ENCODE peak calls at places on chromosomes 7 and 10, in seven cellular contexts. V, S, Y, L, I, R and Q are unnamed samples.

GRCh38 chr7:116697152-116697551 is 25.2 kb downstream of the MET start:
- DNase-seq in I (no peak), L (no peak), S (no peak), V (no peak), Y (no peak), R (no peak), Q (no peak)

GRCh38 chr10:66931949-66932343 is 6.1 kb downstream of the LRRTM3 start:
- DNase-seq in Y (no peak), S (no peak), L (no peak), V (no peak), I (no peak), R (no peak), Q (no peak)

GRCh38 chr10:58943234-58943633 is 233.2 kb upstream of the PHYHIPL start:
- DNase-seq in V (no peak), R (no peak), S (peak), I (no peak), Y (no peak), L (no peak), Q (no peak)

GRCh38 chr7:158648787-158649186 is 55.8 kb downstream of the NCAPG2 start:
- DNase-seq in L (no peak), R (no peak), V (no peak), I (no peak), S (peak), Y (no peak), Q (no peak)

GRCh38 chr7:73560035-73560835 is 2.7 kb upstream of the BCL7B start:
- DNase-seq in S (peak), R (peak), I (peak), V (no peak), Y (peak), L (no peak), Q (no peak)

GRCh38 chr7:104040666-104041065 is 51.2 kb upstream of the RELN start:
- DNase-seq in V (no peak), L (no peak), Y (no peak), I (no peak), S (no peak), R (no peak), Q (no peak)

GRCh38 chr10:95907454-95908253 is at the start of gene CC2D2B:
- DNase-seq in V (peak), Y (peak), I (peak), L (peak), S (peak), R (peak), Q (peak)

GRCh38 chr7:147415991-147416390 is 1174.6 kb upstream of the C7orf33 start:
- DNase-seq in I (no peak), Y (no peak), L (no peak), S (no peak), R (no peak), V (no peak), Q (no peak)

GRCh38 chr7:98398567-98399372 is 2.1 kb downstream of the BAIAP2L1 start:
- DNase-seq in R (no peak), V (no peak), L (no peak), I (peak), S (no peak), Y (no peak), Q (no peak)

GRCh38 chr10:43121444-43121843 is 16.8 kb upstream of the CSGALNACT2 start:
- DNase-seq in I (no peak), L (no peak), R (no peak), S (no peak), V (no peak), Y (no peak), Q (no peak)

GRCh38 chr10:5582736-5583135 is 58.0 kb downstream of the CALML3 start:
- DNase-seq in Y (no peak), S (no peak), I (no peak), L (no peak), R (no peak), V (no peak), Q (no peak)

GRCh38 chr7:36522453-36523007 is 132.9 kb downstream of the ANLN start:
- DNase-seq in Y (no peak), I (no peak), S (no peak), V (no peak), L (no peak), R (no peak), Q (no peak)

GRCh38 chr10:109633846-109634245 is 289.5 kb downstream of the XPNPEP1 start:
- DNase-seq in S (no peak), Y (no peak), V (no peak), R (no peak), I (no peak), L (no peak), Q (no peak)

GRCh38 chr10:95560288-95561199 is 627 bp downstream of the SORBS1 start:
- DNase-seq in L (peak), V (peak), R (no peak), S (peak), I (peak), Y (peak), Q (peak)

GRCh38 chr7:79398145-79398749 is 55.2 kb downstream of the MAGI2 start:
- DNase-seq in Y (no peak), S (no peak), R (no peak), I (no peak), V (no peak), L (no peak), Q (no peak)

GRCh38 chr10:77381750-77382149 is 255.9 kb downstream of the KCNMA1 start:
- DNase-seq in S (no peak), V (no peak), Y (no peak), L (no peak), R (no peak), I (no peak), Q (no peak)

GRCh38 chr7:10939237-10939910 is 34.3 kb upstream of the PHF14 start:
- DNase-seq in Y (peak), V (no peak), S (no peak), R (no peak), I (no peak), L (no peak), Q (no peak)

GRCh38 chr10:3287566-3288445 is 115.2 kb upstream of the PITRM1 start:
- DNase-seq in I (no peak), Y (no peak), V (no peak), S (no peak), L (no peak), R (no peak), Q (no peak)

GRCh38 chr7:84113286-84113685 is 81.3 kb downstream of the SEMA3A start:
- DNase-seq in S (peak), R (no peak), Y (no peak), L (no peak), I (no peak), V (no peak), Q (no peak)

GRCh38 chr10:62166331-62167154 is 102.1 kb downstream of the RTKN2 start:
- DNase-seq in L (no peak), S (no peak), R (peak), V (no peak), Y (no peak), I (no peak), Q (no peak)

GRCh38 chr10:117159390-117159789 is 21.3 kb upstream of the VAX1 start:
- DNase-seq in R (no peak), V (no peak), Y (no peak), I (no peak), S (no peak), L (no peak), Q (no peak)

GRCh38 chr10:3754727-3755439 is 30.1 kb downstream of the KLF6 start:
- DNase-seq in L (no peak), S (peak), I (peak), V (no peak), Y (peak), R (no peak), Q (no peak)

GRCh38 chr10:100391163-100392002 is 44.4 kb downstream of the SCD start:
- DNase-seq in R (no peak), S (no peak), V (no peak), I (no peak), L (no peak), Y (no peak), Q (no peak)

GRCh38 chr7:87369216-87369615 is 23.8 kb downstream of the CROT start:
- DNase-seq in I (no peak), L (peak), Y (no peak), V (peak), S (no peak), R (no peak), Q (no peak)

GRCh38 chr7:16028103-16028502 is 341.6 kb upstream of the MEOX2 start:
- DNase-seq in L (no peak), S (peak), V (no peak), Y (no peak), R (peak), I (no peak), Q (no peak)

GRCh38 chr10:75417522-75417927 is 13.9 kb upstream of the LRMDA start:
- DNase-seq in V (no peak), S (peak), Y (no peak), L (no peak), I (no peak), R (no peak), Q (no peak)

GRCh38 chr7:72435913-72436480 is 23.9 kb upstream of the CALN1 start:
- DNase-seq in L (no peak), V (no peak), Y (no peak), S (no peak), R (no peak), I (no peak), Q (no peak)

GRCh38 chr10:88931548-88931947 is 21.0 kb downstream of the ACTA2 start:
- DNase-seq in S (peak), V (no peak), I (no peak), Y (no peak), L (no peak), R (no peak), Q (no peak)

GRCh38 chr10:92150798-92151197 is 140.1 kb downstream of the CPEB3 start:
- DNase-seq in Y (no peak), L (no peak), S (no peak), R (no peak), V (no peak), I (no peak), Q (no peak)

GRCh38 chr10:1706711-1707110 is 30.6 kb downstream of the ADARB2 start:
- DNase-seq in V (peak), L (no peak), I (no peak), S (no peak), Y (no peak), R (no peak), Q (no peak)

GRCh38 chr10:101120884-101121660 is 10.0 kb upstream of the TLX1 start:
- DNase-seq in S (no peak), R (no peak), L (peak), I (no peak), V (no peak), Y (no peak), Q (no peak)

GRCh38 chr10:89426230-89426868 is 12.0 kb downstream of the IFIT5 start:
- DNase-seq in V (no peak), R (peak), S (peak), I (no peak), L (no peak), Y (peak), Q (no peak)

GRCh38 chr10:47182934-47183725 is 116.9 kb upstream of the GDF10 start:
- DNase-seq in V (no peak), S (no peak), R (no peak), I (no peak), L (no peak), Y (no peak), Q (no peak)

GRCh38 chr7:51224811-51225581 is 91.6 kb downstream of the COBL start:
- DNase-seq in I (peak), R (no peak), Y (peak), V (no peak), S (no peak), L (no peak), Q (peak)

GRCh38 chr10:51289519-51289918 is 215.2 kb downstream of the PRKG1 start:
- DNase-seq in L (no peak), Y (no peak), V (no peak), R (no peak), I (no peak), S (no peak), Q (no peak)

GRCh38 chr10:80321183-80321582 is 31.7 kb upstream of the MAT1A start:
- DNase-seq in Y (no peak), V (no peak), I (no peak), R (no peak), L (no peak), S (no peak), Q (no peak)
- H3K27ac ChIP-seq in Y (no peak), V (no peak), I (no peak), R (no peak), L (no peak), S (no peak), Q (no peak)

GRCh38 chr10:29608476-29609301 is 26.1 kb downstream of the SVIL start:
- DNase-seq in Y (no peak), S (no peak), L (no peak), R (no peak), V (no peak), I (no peak), Q (no peak)
- H3K27ac ChIP-seq in Y (no peak), S (no peak), L (no peak), R (no peak), V (no peak), I (no peak), Q (no peak)

GRCh38 chr7:33998487-33998886 is 93.1 kb downstream of the BMPER start:
- DNase-seq in L (no peak), Y (no peak), I (no peak), S (no peak), V (no peak), R (no peak), Q (peak)

DNA sequence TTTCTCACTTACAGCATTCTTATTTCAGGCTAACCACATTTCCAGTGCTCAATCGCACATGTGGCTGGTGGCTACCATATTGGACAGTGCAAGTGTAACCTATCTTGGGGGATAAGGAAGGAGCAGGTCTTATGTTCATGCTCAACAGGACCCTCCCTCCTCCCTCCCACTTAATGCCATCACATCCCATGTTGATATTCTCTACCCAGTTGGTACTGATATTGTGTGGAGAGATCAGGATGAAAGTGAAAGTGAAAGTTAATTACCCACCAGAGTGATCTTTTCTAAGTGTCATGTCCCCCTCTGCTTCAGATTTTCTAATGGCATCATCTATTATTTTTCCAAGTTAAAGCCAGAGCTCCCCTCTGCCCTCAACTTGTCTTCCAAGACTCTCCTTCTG is 91.6 kb downstream of the BMPER start:
- DNase-seq in I (no peak), Y (no peak), V (no peak), S (no peak), L (no peak), R (no peak), Q (no peak)
- H3K27ac ChIP-seq in I (no peak), Y (peak), V (no peak), S (no peak), L (no peak), R (no peak), Q (no peak)

GRCh38 chr7:153518201-153518984 is 533.8 kb upstream of the DPP6 start:
- DNase-seq in Y (no peak), L (no peak), V (no peak), R (no peak), S (no peak), I (no peak), Q (no peak)
- H3K27ac ChIP-seq in Y (no peak), L (no peak), V (no peak), R (no peak), S (no peak), I (no peak), Q (no peak)

GRCh38 chr7:1450431-1450830 is 8.8 kb downstream of the MICALL2 start:
- DNase-seq in R (no peak), Y (no peak), I (no peak), V (no peak), L (no peak), S (no peak), Q (no peak)
- H3K27ac ChIP-seq in R (no peak), Y (no peak), I (no peak), V (no peak), L (no peak), S (no peak), Q (no peak)